ENCODE peak calls at places on chromosomes 5 and 9, in six cellular contexts. One of them, this sample, is unnamed.

GRCh38 chr5:77356740-77357139 is 135.4 kb downstream of the WDR41 start:
- DNase-seq in GM12891: peak; percentile 24
- DNase-seq in H1: no peak
- DNase-seq in HepG2: no peak
- DNase-seq in GM12878: peak; percentile 84
- DNase-seq in K562: no peak
- DNase-seq in this sample: peak; percentile 19

GRCh38 chr9:114852050-114852594 is 46.3 kb upstream of the TNFSF15 start:
- DNase-seq in GM12891: no peak
- DNase-seq in H1: no peak
- DNase-seq in HepG2: no peak
- DNase-seq in GM12878: no peak
- DNase-seq in K562: no peak
- DNase-seq in this sample: no peak

GRCh38 chr9:37602817-37603216 is 10.4 kb upstream of the TOMM5 start:
- DNase-seq in GM12891: no peak
- DNase-seq in H1: no peak
- DNase-seq in HepG2: no peak
- DNase-seq in GM12878: no peak
- DNase-seq in K562: no peak
- DNase-seq in this sample: no peak

GRCh38 chr9:3962467-3962866 is 337.4 kb downstream of the GLIS3 start:
- DNase-seq in GM12891: no peak
- DNase-seq in H1: no peak
- DNase-seq in HepG2: peak; percentile 80
- DNase-seq in GM12878: no peak
- DNase-seq in K562: no peak
- DNase-seq in this sample: no peak

GRCh38 chr5:127707209-127707608 is 4.0 kb downstream of the CCDC192 start:
- DNase-seq in GM12891: no peak
- DNase-seq in H1: no peak
- DNase-seq in HepG2: no peak
- DNase-seq in GM12878: no peak
- DNase-seq in K562: no peak
- DNase-seq in this sample: no peak

GRCh38 chr9:109986423-109987055 is 206.5 kb downstream of the PALM2AKAP2 start:
- DNase-seq in GM12891: no peak
- DNase-seq in H1: no peak
- DNase-seq in HepG2: no peak
- DNase-seq in GM12878: no peak
- DNase-seq in K562: no peak
- DNase-seq in this sample: no peak

GRCh38 chr5:1881731-1882336 is 891 bp downstream of the IRX4 start:
- DNase-seq in GM12891: no peak
- DNase-seq in H1: no peak
- DNase-seq in HepG2: no peak
- DNase-seq in GM12878: no peak
- DNase-seq in K562: no peak
- DNase-seq in this sample: no peak

GRCh38 chr5:96595300-96596090 is 66.7 kb upstream of the CAST start:
- DNase-seq in GM12891: no peak
- DNase-seq in H1: no peak
- DNase-seq in HepG2: peak; percentile 10
- DNase-seq in GM12878: no peak
- DNase-seq in K562: peak; percentile 38
- DNase-seq in this sample: no peak

GRCh38 chr9:2406252-2406651 is 215.3 kb upstream of the VLDLR start:
- DNase-seq in GM12891: no peak
- DNase-seq in H1: no peak
- DNase-seq in HepG2: no peak
- DNase-seq in GM12878: no peak
- DNase-seq in K562: no peak
- DNase-seq in this sample: no peak

GRCh38 chr5:133686566-133686965 is 74.2 kb upstream of the FSTL4 start:
- DNase-seq in GM12891: no peak
- DNase-seq in H1: no peak
- DNase-seq in HepG2: no peak
- DNase-seq in GM12878: no peak
- DNase-seq in K562: no peak
- DNase-seq in this sample: no peak

GRCh38 chr5:8953911-8954310 is 592.0 kb downstream of the SEMA5A start:
- DNase-seq in GM12891: no peak
- DNase-seq in H1: no peak
- DNase-seq in HepG2: no peak
- DNase-seq in GM12878: no peak
- DNase-seq in K562: no peak
- DNase-seq in this sample: no peak

GRCh38 chr5:172548311-172548731 is 92.7 kb upstream of the NEURL1B start:
- DNase-seq in GM12891: no peak
- DNase-seq in H1: no peak
- DNase-seq in HepG2: no peak
- DNase-seq in GM12878: no peak
- DNase-seq in K562: no peak
- DNase-seq in this sample: no peak

GRCh38 chr9:122302541-122302940 is 37.9 kb downstream of the MRRF start:
- DNase-seq in GM12891: no peak
- DNase-seq in H1: no peak
- DNase-seq in HepG2: no peak
- DNase-seq in GM12878: no peak
- DNase-seq in K562: no peak
- DNase-seq in this sample: no peak

GRCh38 chr9:105296445-105296844 is 52.0 kb downstream of the SLC44A1 start:
- DNase-seq in GM12891: no peak
- DNase-seq in H1: no peak
- DNase-seq in HepG2: no peak
- DNase-seq in GM12878: no peak
- DNase-seq in K562: no peak
- DNase-seq in this sample: no peak

GRCh38 chr5:2038337-2039179 is 155.8 kb upstream of the IRX4 start:
- DNase-seq in GM12891: peak; percentile 93
- DNase-seq in H1: peak; percentile 80
- DNase-seq in HepG2: peak; percentile 45
- DNase-seq in GM12878: no peak
- DNase-seq in K562: peak; percentile 96
- DNase-seq in this sample: peak; percentile 82

GRCh38 chr5:59416441-59416840 is 477.1 kb downstream of the PDE4D start:
- DNase-seq in GM12891: no peak
- DNase-seq in H1: no peak
- DNase-seq in HepG2: peak; percentile 3
- DNase-seq in GM12878: no peak
- DNase-seq in K562: no peak
- DNase-seq in this sample: no peak
- TF ChIP-seq POLR2AphosphoS5 in GM12891: no peak
- TF ChIP-seq POLR2AphosphoS5 in H1: no peak
- TF ChIP-seq POLR2AphosphoS5 in HepG2: no peak
- TF ChIP-seq POLR2AphosphoS5 in GM12878: no peak
- TF ChIP-seq POLR2AphosphoS5 in K562: no peak
- TF ChIP-seq POLR2AphosphoS5 in this sample: no peak

GRCh38 chr5:149644629-149645028 is 63.3 kb downstream of the ARHGEF37 start:
- DNase-seq in GM12891: no peak
- DNase-seq in H1: no peak
- DNase-seq in HepG2: no peak
- DNase-seq in GM12878: no peak
- DNase-seq in K562: no peak
- DNase-seq in this sample: no peak

GRCh38 chr5:149647334-149647733 is 66.0 kb downstream of the ARHGEF37 start:
- DNase-seq in GM12891: no peak
- DNase-seq in H1: no peak
- DNase-seq in HepG2: no peak
- DNase-seq in GM12878: no peak
- DNase-seq in K562: no peak
- DNase-seq in this sample: no peak

GRCh38 chr5:149645725-149646124 is 64.4 kb downstream of the ARHGEF37 start:
- DNase-seq in GM12891: no peak
- DNase-seq in H1: no peak
- DNase-seq in HepG2: no peak
- DNase-seq in GM12878: no peak
- DNase-seq in K562: no peak
- DNase-seq in this sample: no peak

GRCh38 chr5:149645236-149645635 is 63.9 kb downstream of the ARHGEF37 start:
- DNase-seq in GM12891: no peak
- DNase-seq in H1: no peak
- DNase-seq in HepG2: no peak
- DNase-seq in GM12878: no peak
- DNase-seq in K562: no peak
- DNase-seq in this sample: no peak

DNA sequence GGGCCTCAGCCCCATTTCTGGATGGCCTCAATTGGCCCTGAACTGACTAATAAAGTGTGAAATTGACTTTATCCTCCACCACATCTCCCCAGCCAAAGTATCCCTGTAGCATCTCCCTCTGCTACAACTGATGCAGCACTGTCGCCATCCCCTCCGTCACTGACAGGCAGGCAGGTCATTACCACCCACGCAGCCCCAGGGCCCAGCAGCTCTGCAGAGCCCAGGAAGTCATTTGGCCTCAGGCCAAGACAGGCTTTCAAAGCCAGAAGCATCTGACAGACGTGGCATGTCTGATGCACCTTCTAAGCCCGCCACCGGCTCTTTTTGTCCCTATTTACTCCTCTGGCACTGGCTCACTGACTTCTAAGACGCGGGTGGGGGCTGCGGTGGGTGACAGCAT is 65.3 kb downstream of the ARHGEF37 start:
- DNase-seq in GM12891: no peak
- DNase-seq in H1: no peak
- DNase-seq in HepG2: no peak
- DNase-seq in GM12878: no peak
- DNase-seq in K562: peak; percentile 47
- DNase-seq in this sample: no peak
- TF ChIP-seq TAF1 in GM12891: no peak
- TF ChIP-seq TAF1 in H1: no peak
- TF ChIP-seq TAF1 in HepG2: no peak
- TF ChIP-seq TAF1 in GM12878: no peak
- TF ChIP-seq TAF1 in K562: no peak
- TF ChIP-seq TAF1 in this sample: no peak

GRCh38 chr9:20084125-20084524 is 295.3 kb upstream of the SLC24A2 start:
- DNase-seq in GM12891: no peak
- DNase-seq in H1: no peak
- DNase-seq in HepG2: no peak
- DNase-seq in GM12878: no peak
- DNase-seq in K562: no peak
- DNase-seq in this sample: no peak

GRCh38 chr9:20083417-20083816 is 294.6 kb upstream of the SLC24A2 start:
- DNase-seq in GM12891: no peak
- DNase-seq in H1: no peak
- DNase-seq in HepG2: no peak
- DNase-seq in GM12878: no peak
- DNase-seq in K562: no peak
- DNase-seq in this sample: no peak

GRCh38 chr9:20074291-20074690 is 285.5 kb upstream of the SLC24A2 start:
- DNase-seq in GM12891: no peak
- DNase-seq in H1: no peak
- DNase-seq in HepG2: no peak
- DNase-seq in GM12878: no peak
- DNase-seq in K562: no peak
- DNase-seq in this sample: no peak

DNA sequence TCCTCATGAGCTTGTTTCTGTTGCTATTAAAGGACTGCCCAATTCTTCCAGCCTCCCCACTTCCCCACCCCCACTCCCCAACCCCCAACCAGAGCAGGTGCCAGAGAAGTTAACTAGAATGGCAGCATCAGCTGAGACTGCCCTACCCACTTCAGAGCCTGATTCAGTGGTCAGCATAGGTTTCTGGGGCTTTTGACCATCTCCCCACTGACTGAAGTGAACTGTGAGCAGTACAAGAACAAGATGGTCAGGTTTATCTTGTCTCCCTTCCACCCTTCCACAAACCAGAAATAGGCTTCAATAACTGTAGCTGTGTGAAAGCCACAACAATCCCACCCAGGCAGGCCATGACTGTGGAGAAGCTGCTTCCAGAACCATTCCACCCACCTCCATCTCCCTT is 289.4 kb upstream of the SLC24A2 start:
- DNase-seq in GM12891: no peak
- DNase-seq in H1: no peak
- DNase-seq in HepG2: no peak
- DNase-seq in GM12878: no peak
- DNase-seq in K562: no peak
- DNase-seq in this sample: no peak
- TF ChIP-seq POLR2A in GM12891: no peak
- TF ChIP-seq POLR2A in H1: no peak
- TF ChIP-seq POLR2A in HepG2: no peak
- TF ChIP-seq POLR2A in GM12878: no peak
- TF ChIP-seq POLR2A in K562: no peak
- TF ChIP-seq POLR2A in this sample: no peak

GRCh38 chr9:125429476-125430160 is 168.0 kb downstream of the GAPVD1 start:
- DNase-seq in GM12891: no peak
- DNase-seq in H1: no peak
- DNase-seq in HepG2: no peak
- DNase-seq in GM12878: no peak
- DNase-seq in K562: no peak
- DNase-seq in this sample: no peak

GRCh38 chr9:125428060-125428481 is 166.4 kb downstream of the GAPVD1 start:
- DNase-seq in GM12891: peak; percentile 61
- DNase-seq in H1: no peak
- DNase-seq in HepG2: no peak
- DNase-seq in GM12878: no peak
- DNase-seq in K562: peak; percentile 90
- DNase-seq in this sample: peak; percentile 51

GRCh38 chr9:125427556-125427955 is 165.9 kb downstream of the GAPVD1 start:
- DNase-seq in GM12891: no peak
- DNase-seq in H1: no peak
- DNase-seq in HepG2: no peak
- DNase-seq in GM12878: no peak
- DNase-seq in K562: no peak
- DNase-seq in this sample: no peak

GRCh38 chr9:125430161-125430485 is 168.5 kb downstream of the GAPVD1 start:
- DNase-seq in GM12891: no peak
- DNase-seq in H1: no peak
- DNase-seq in HepG2: no peak
- DNase-seq in GM12878: no peak
- DNase-seq in K562: no peak
- DNase-seq in this sample: no peak

GRCh38 chr9:125428515-125429467 is 167.2 kb downstream of the GAPVD1 start:
- DNase-seq in GM12891: no peak
- DNase-seq in H1: no peak
- DNase-seq in HepG2: no peak
- DNase-seq in GM12878: no peak
- DNase-seq in K562: peak; percentile 31
- DNase-seq in this sample: no peak
- TF ChIP-seq POLR2AphosphoS5 in GM12891: no peak
- TF ChIP-seq POLR2AphosphoS5 in H1: no peak
- TF ChIP-seq POLR2AphosphoS5 in HepG2: no peak
- TF ChIP-seq POLR2AphosphoS5 in GM12878: no peak
- TF ChIP-seq POLR2AphosphoS5 in K562: peak; percentile 45
- TF ChIP-seq POLR2AphosphoS5 in this sample: no peak